ENCODE peak calls at places on chromosomes 13 and 19, in nine cellular contexts. N is GM13977, L is heart right ventricle, C is NB4, X is suprapubic skin, D is AG04450, F is cardiac muscle cell, G is glutamatergic neuron, T is psoas muscle. Y is an unnamed sample.

GRCh38 chr19:3188627-3189596 is 3.2 kb downstream of the NCLN start:
- DNase-seq in T (no peak), L (no peak), N (no peak), F (no peak), C (peak), G (no peak), X (no peak), D (no peak), Y (no peak)

GRCh38 chr13:78238911-78239310 is 320.3 kb upstream of the EDNRB start:
- DNase-seq in F (no peak), C (peak), L (no peak), N (no peak), X (no peak), G (no peak), T (no peak), D (no peak), Y (no peak)

GRCh38 chr13:20188649-20189553 is 3.8 kb downstream of the GJB2 start:
- DNase-seq in N (no peak), T (no peak), C (peak), X (no peak), D (no peak), G (peak), F (no peak), L (no peak), Y (no peak)

GRCh38 chr19:610801-611505 is 21.3 kb downstream of the HCN2 start:
- DNase-seq in N (peak), T (peak), D (peak), C (peak), X (no peak), F (no peak), G (peak), L (peak), Y (no peak)

GRCh38 chr13:99975626-99976025 is 4.1 kb upstream of the ZIC5 start:
- DNase-seq in L (no peak), T (no peak), F (no peak), D (no peak), X (peak), G (no peak), N (no peak), C (no peak), Y (no peak)

GRCh38 chr19:18989316-18989715 is 44.0 kb downstream of the SUGP2 start:
- DNase-seq in D (no peak), F (no peak), N (no peak), C (no peak), X (no peak), L (no peak), G (no peak), T (no peak), Y (no peak)

GRCh38 chr13:39347926-39348901 is 254.8 kb downstream of the LHFPL6 start:
- DNase-seq in C (no peak), D (no peak), N (no peak), T (no peak), F (peak), X (no peak), G (no peak), L (peak), Y (no peak)

GRCh38 chr19:55695511-55696290 is 20.7 kb downstream of the EPN1 start:
- DNase-seq in D (no peak), T (no peak), C (no peak), N (no peak), L (no peak), G (no peak), F (no peak), X (peak), Y (no peak)

GRCh38 chr19:12867120-12868099 is 13.8 kb downstream of the DNASE2 start:
- DNase-seq in F (peak), G (peak), T (peak), N (peak), L (no peak), D (no peak), X (no peak), C (no peak), Y (no peak)

GRCh38 chr13:26497991-26498423 is 59.5 kb upstream of the WASF3 start:
- DNase-seq in G (no peak), N (no peak), F (no peak), D (no peak), T (no peak), L (no peak), C (no peak), X (no peak), Y (peak)

GRCh38 chr13:68784275-68784674 is 1323.4 kb upstream of the ATXN8OS start:
- DNase-seq in N (no peak), X (no peak), G (no peak), D (no peak), C (no peak), T (no peak), L (no peak), F (no peak), Y (no peak)

GRCh38 chr13:46855664-46856063 is 41.2 kb downstream of the HTR2A start:
- DNase-seq in L (no peak), D (no peak), T (no peak), X (no peak), N (no peak), G (no peak), F (no peak), C (no peak), Y (no peak)

GRCh38 chr19:15532779-15533521 is 24.6 kb downstream of the CYP4F22 start:
- DNase-seq in L (no peak), F (no peak), N (no peak), T (no peak), D (no peak), C (peak), G (no peak), X (no peak), Y (no peak)

GRCh38 chr13:40494513-40494912 is 171.9 kb downstream of the FOXO1 start:
- DNase-seq in C (no peak), L (no peak), G (no peak), D (no peak), N (no peak), F (peak), X (no peak), T (no peak), Y (no peak)

GRCh38 chr19:511101-511841 is 4.0 kb downstream of the TPGS1 start:
- DNase-seq in X (no peak), T (no peak), N (peak), F (no peak), D (no peak), L (peak), G (peak), C (peak), Y (no peak)

GRCh38 chr19:47247308-47247990 is 8.9 kb upstream of the CCDC9 start:
- DNase-seq in N (peak), D (peak), L (peak), X (peak), C (peak), T (peak), G (peak), F (peak), Y (no peak)

GRCh38 chr13:27822258-27822872 is 30.1 kb downstream of the GSX1 start:
- DNase-seq in C (no peak), D (no peak), L (no peak), F (no peak), X (no peak), G (no peak), N (no peak), T (no peak), Y (no peak)

GRCh38 chr19:14078406-14078805 is 5.8 kb downstream of the MISP3 start:
- DNase-seq in G (no peak), L (no peak), X (no peak), F (no peak), D (no peak), N (no peak), T (no peak), C (no peak), Y (no peak)

GRCh38 chr19:42601811-42602443 is 7.2 kb upstream of the CEACAM8 start:
- DNase-seq in L (peak), X (no peak), C (peak), F (peak), D (no peak), N (peak), G (no peak), T (no peak), Y (no peak)

GRCh38 chr13:44726214-44726613 is 150.1 kb upstream of the TSC22D1 start:
- DNase-seq in G (no peak), N (no peak), L (no peak), X (no peak), F (no peak), T (no peak), C (peak), D (peak), Y (peak)

GRCh38 chr19:55647732-55648656 is at the start of gene CCDC106:
- DNase-seq in X (no peak), G (peak), N (peak), F (peak), D (no peak), C (peak), T (peak), L (peak), Y (no peak)

GRCh38 chr19:13024958-13025653 is 29.8 kb downstream of the NFIX start:
- DNase-seq in N (no peak), X (no peak), G (no peak), F (no peak), L (no peak), T (peak), D (no peak), C (no peak), Y (no peak)

GRCh38 chr13:72122661-72123060 is 255.7 kb upstream of the DACH1 start:
- DNase-seq in X (no peak), G (no peak), C (no peak), N (no peak), T (no peak), D (no peak), L (no peak), F (no peak), Y (no peak)

GRCh38 chr19:49672131-49672919 is 4.7 kb upstream of the PRMT1 start:
- DNase-seq in X (no peak), D (no peak), N (peak), G (peak), L (peak), C (peak), T (peak), F (peak), Y (no peak)

GRCh38 chr19:51064534-51065220 is at the start of gene KLK13:
- DNase-seq in T (peak), G (peak), D (no peak), F (peak), N (no peak), C (no peak), L (peak), X (no peak), Y (no peak)

GRCh38 chr13:78437781-78438180 is 165.6 kb downstream of the POU4F1 start:
- DNase-seq in L (no peak), F (no peak), C (no peak), T (no peak), N (no peak), G (no peak), X (no peak), D (no peak), Y (no peak)

GRCh38 chr13:44188257-44188656 is 185.4 kb upstream of the SERP2 start:
- DNase-seq in N (no peak), F (no peak), G (no peak), X (no peak), C (no peak), D (no peak), L (no peak), T (no peak), Y (no peak)

GRCh38 chr13:90445179-90445578 is 902.3 kb upstream of the MIR17HG start:
- DNase-seq in C (no peak), F (peak), G (no peak), T (no peak), X (no peak), N (no peak), L (no peak), D (peak), Y (peak)

GRCh38 chr19:5125797-5126497 is 157.0 kb downstream of the KDM4B start:
- DNase-seq in C (no peak), X (no peak), F (peak), N (no peak), G (no peak), D (no peak), L (no peak), T (no peak), Y (no peak)

GRCh38 chr19:38417544-38418506 is 8.2 kb downstream of the RASGRP4 start:
- DNase-seq in T (peak), X (no peak), N (peak), D (no peak), F (peak), L (peak), G (peak), C (peak), Y (no peak)

GRCh38 chr13:37429976-37430375 is 168.6 kb downstream of the POSTN start:
- DNase-seq in D (peak), N (no peak), F (no peak), C (no peak), G (no peak), T (no peak), L (no peak), X (no peak), Y (peak)

GRCh38 chr13:54733639-54734038 is 1705.0 kb downstream of the OLFM4 start:
- DNase-seq in T (no peak), N (no peak), L (no peak), F (peak), G (no peak), X (no peak), D (no peak), C (peak), Y (no peak)

GRCh38 chr13:108944760-108945159 is 315.3 kb downstream of the MYO16 start:
- DNase-seq in F (no peak), L (no peak), G (no peak), N (no peak), T (no peak), D (no peak), X (no peak), C (peak), Y (peak)

GRCh38 chr19:53957448-53958167 is 5.1 kb upstream of the CACNG8 start:
- DNase-seq in D (no peak), G (no peak), C (peak), L (no peak), F (no peak), N (no peak), T (no peak), X (no peak), Y (no peak)

GRCh38 chr13:46213242-46213641 is 1.5 kb downstream of the LRRC63 start:
- DNase-seq in T (no peak), X (no peak), F (no peak), G (no peak), C (no peak), N (no peak), L (no peak), D (no peak), Y (no peak)

GRCh38 chr19:8361921-8362793 is 1.8 kb upstream of the ANGPTL4 start:
- DNase-seq in F (peak), X (peak), N (no peak), T (peak), L (peak), G (no peak), D (peak), C (peak), Y (peak)

DNA sequence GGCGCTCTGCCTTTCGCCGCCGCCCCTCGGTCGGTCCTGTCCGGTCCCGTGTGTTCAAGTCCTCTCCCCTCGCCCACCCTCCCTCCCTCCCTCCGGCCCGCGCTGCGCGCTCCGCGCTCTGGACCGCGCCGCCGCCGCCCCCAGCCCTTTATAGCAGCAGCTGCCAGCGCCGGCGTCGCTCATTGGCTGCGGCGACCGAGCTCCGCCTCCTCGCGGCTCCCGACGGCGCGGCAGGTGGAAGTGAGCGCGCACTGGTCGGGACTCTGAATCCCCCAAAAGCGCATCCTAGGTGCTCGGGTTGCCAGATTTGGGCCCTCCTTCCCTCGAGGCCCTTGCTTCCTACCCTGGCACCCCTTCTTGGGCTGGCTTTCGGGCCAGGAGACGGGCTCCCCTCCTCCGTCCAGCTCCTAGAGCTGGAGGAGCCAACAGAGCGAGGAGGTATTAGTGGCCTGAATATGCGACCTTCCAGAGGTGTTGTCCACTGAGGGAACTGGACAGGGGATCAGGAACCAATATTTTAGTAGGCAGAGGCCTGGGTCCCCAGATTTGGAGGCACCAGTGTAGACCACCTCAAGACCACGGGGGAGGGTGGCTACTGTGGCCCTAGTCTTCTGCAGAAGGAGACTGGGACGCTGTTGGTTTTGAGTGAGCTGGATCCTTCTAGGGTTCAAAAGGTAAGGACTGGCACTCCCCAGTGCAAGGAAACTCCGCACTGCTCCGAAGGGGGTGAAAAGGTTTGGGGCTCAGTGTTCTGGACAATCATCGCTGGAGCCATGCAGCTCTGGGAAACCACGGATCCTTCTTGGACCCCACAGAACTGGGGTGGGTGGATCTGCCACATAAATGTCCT is at the start of gene ELAVL3:
- DNase-seq in N (no peak), F (no peak), X (no peak), C (no peak), L (no peak), D (no peak), T (no peak), G (peak), Y (no peak)
- TF ChIP-seq CTCF in N (no peak), F (no peak), X (no peak), C (no peak), L (no peak), D (no peak), T (no peak), G (peak), Y (no peak)

DNA sequence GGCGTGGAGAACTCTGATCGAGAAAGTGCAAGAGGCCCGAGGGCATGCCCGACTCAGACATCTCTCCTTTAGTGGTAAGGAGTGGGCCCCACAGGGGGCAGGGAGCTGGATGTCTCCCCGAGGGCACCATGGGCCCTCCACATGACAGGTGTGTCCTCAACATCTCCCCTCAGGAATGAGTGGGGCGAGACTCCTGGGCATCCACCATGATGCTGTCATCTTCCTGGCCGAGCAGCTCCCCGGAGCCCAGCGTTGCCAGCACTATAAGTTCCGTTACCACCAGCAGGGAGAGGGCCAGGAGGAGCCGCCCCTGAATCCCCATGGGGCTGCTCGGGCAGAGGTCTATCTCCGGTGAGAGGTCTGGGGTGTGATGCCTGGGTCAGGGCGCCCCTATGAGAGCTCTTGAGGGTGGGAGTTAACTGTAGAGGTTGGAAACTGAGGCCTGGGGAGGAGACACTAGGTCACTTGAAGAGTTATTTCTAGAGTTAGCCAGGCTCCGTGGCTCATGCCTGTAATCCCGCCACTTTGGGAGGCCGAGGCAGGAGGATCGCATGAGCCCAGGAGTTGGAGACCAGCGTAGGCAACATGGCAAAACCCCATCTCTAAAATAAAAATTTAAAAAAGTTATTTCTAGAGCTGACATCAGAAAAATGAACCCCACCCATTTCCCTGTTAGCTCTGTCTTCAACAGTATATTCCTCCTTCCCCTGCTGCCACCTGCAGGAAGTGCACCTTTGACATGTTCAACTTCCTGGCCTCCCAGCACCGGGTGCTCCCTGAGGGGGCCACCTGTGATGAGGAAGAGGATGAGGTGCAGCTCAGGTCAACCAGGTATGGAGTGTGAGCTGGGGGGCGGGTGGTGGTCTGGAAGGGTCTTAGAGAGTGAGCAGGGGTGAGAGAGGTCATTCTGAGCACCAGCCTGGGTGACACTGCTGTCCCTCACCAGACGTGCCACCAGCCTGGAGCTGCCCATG is 5.1 kb downstream of the IGFLR1 start:
- DNase-seq in C (no peak), T (no peak), G (no peak), L (no peak), F (no peak), X (no peak), D (no peak), N (peak), Y (no peak)
- TF ChIP-seq CTCF in C (no peak), T (no peak), G (no peak), L (no peak), F (peak), X (no peak), D (peak), N (peak), Y (no peak)

DNA sequence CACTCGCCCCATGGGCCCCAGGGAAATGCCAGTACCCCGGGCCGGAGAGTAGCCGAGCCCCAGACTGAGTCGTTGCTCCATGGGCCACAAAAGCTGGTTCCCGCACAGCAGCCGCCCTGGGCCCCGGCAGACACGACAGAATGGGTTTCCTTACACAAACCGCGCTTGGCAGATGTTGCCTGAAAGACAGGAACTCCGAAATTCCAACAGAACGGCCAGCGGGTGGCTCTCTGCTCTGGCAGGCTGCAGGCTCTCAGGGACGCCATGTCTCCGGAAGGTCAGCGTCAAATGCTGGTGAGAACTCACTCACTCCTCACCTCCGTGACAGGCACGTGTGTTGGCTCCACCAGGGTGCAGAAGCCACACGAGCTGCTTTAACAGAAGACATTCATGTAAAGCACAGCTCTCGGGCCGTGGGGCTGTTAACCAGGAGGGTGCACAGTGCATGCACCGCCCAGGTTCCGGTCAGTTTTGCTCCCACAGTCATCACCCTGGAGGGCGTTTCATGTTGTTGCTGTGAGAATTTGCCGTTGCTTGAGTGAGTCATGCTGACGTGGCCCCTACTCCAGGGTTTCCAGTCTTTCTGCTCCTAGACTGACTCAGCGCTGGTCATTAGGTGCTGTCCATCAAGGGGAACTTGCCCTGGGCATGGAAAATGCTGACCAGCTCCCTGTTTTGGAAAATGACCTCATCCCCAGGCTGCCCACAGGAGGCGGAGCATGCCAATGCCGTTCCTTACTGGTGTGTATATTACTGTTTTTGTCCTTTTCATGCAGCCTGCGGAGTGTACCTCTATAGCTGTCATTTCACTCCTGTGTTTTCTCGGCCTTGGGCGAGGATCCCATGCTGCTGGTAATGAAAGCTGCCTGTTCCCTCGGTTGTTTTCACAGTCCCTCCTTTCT is 44.8 kb downstream of the ANKRD10 start:
- DNase-seq in N (no peak), L (peak), D (peak), F (peak), G (peak), T (peak), X (peak), C (peak), Y (peak)
- TF ChIP-seq CTCF in N (no peak), L (no peak), D (no peak), F (no peak), G (no peak), T (peak), X (no peak), C (no peak), Y (no peak)

GRCh38 chr13:98938801-98939200 is 39.1 kb downstream of the DOCK9 start:
- DNase-seq in F (peak), T (no peak), C (no peak), G (no peak), L (no peak), N (no peak), D (no peak), X (no peak), Y (no peak)

GRCh38 chr13:98941118-98941517 is 36.7 kb downstream of the DOCK9 start:
- DNase-seq in F (no peak), T (no peak), N (no peak), C (no peak), G (no peak), D (no peak), X (no peak), L (no peak), Y (no peak)

GRCh38 chr13:98940325-98940724 is 37.5 kb downstream of the DOCK9 start:
- DNase-seq in L (no peak), D (no peak), X (no peak), G (no peak), N (no peak), C (no peak), T (no peak), F (no peak), Y (no peak)

GRCh38 chr13:98939552-98940306 is 38.1 kb downstream of the DOCK9 start:
- DNase-seq in T (no peak), L (no peak), X (no peak), C (no peak), F (no peak), G (no peak), D (no peak), N (no peak), Y (no peak)

GRCh38 chr13:98937911-98938381 is 39.9 kb downstream of the DOCK9 start:
- DNase-seq in N (no peak), L (no peak), X (no peak), D (no peak), T (no peak), F (peak), C (no peak), G (no peak), Y (no peak)
- TF ChIP-seq CTCF in N (no peak), L (no peak), X (no peak), D (no peak), T (no peak), F (no peak), C (no peak), G (no peak), Y (no peak)